ENCODE peak calls at places on chromosomes 16 and 17, in nine cellular contexts. One of them, this sample, is unnamed.

GRCh38 chr16:50323335-50324011 is 45.3 kb downstream of the BRD7 start:
- DNase-seq in left lung: no peak
- DNase-seq in choroid plexus epithelial cell: peak; percentile 73
- DNase-seq in amniotic stem cell: no peak
- DNase-seq in left ventricle myocardium inferior: no peak
- DNase-seq in AG08395: peak; percentile 37
- DNase-seq in WERI-Rb-1: peak; percentile 79
- DNase-seq in activated CD8-positive, alpha-beta T cell treated with anti-CD3 and anti-CD28 coated beads for 36 hours: no peak
- DNase-seq in GM13977: no peak
- DNase-seq in this sample: no peak

GRCh38 chr17:30379303-30380105 is 777 bp downstream of the CPD start:
- DNase-seq in left ventricle myocardium inferior: peak; percentile 20
- DNase-seq in AG08395: no peak
- DNase-seq in WERI-Rb-1: peak; percentile 22
- DNase-seq in activated CD8-positive, alpha-beta T cell treated with anti-CD3 and anti-CD28 coated beads for 36 hours: peak; percentile 55
- DNase-seq in amniotic stem cell: no peak
- DNase-seq in left lung: peak; percentile 43
- DNase-seq in choroid plexus epithelial cell: no peak
- DNase-seq in GM13977: peak; percentile 39
- DNase-seq in this sample: peak; percentile 25

GRCh38 chr16:14505846-14506245 is 124.2 kb downstream of the PARN start:
- DNase-seq in GM13977: no peak
- DNase-seq in choroid plexus epithelial cell: peak; percentile 77
- DNase-seq in left ventricle myocardium inferior: no peak
- DNase-seq in activated CD8-positive, alpha-beta T cell treated with anti-CD3 and anti-CD28 coated beads for 36 hours: no peak
- DNase-seq in AG08395: no peak
- DNase-seq in left lung: no peak
- DNase-seq in WERI-Rb-1: no peak
- DNase-seq in amniotic stem cell: no peak
- DNase-seq in this sample: no peak

GRCh38 chr17:7024402-7024785 is 1.5 kb downstream of the BCL6B start:
- DNase-seq in left ventricle myocardium inferior: no peak
- DNase-seq in WERI-Rb-1: no peak
- DNase-seq in left lung: no peak
- DNase-seq in activated CD8-positive, alpha-beta T cell treated with anti-CD3 and anti-CD28 coated beads for 36 hours: no peak
- DNase-seq in AG08395: no peak
- DNase-seq in choroid plexus epithelial cell: no peak
- DNase-seq in GM13977: no peak
- DNase-seq in amniotic stem cell: no peak
- DNase-seq in this sample: no peak

GRCh38 chr17:58317421-58318064 is 11.1 kb downstream of the TSPOAP1 start:
- DNase-seq in left lung: no peak
- DNase-seq in left ventricle myocardium inferior: no peak
- DNase-seq in WERI-Rb-1: peak; percentile 67
- DNase-seq in activated CD8-positive, alpha-beta T cell treated with anti-CD3 and anti-CD28 coated beads for 36 hours: peak; percentile 89
- DNase-seq in GM13977: peak; percentile 80
- DNase-seq in amniotic stem cell: no peak
- DNase-seq in choroid plexus epithelial cell: peak; percentile 61
- DNase-seq in AG08395: peak; percentile 78
- DNase-seq in this sample: peak; percentile 79

GRCh38 chr16:66904846-66905632 is 13.6 kb downstream of the CDH16 start:
- DNase-seq in left lung: no peak
- DNase-seq in amniotic stem cell: no peak
- DNase-seq in WERI-Rb-1: no peak
- DNase-seq in GM13977: no peak
- DNase-seq in choroid plexus epithelial cell: no peak
- DNase-seq in activated CD8-positive, alpha-beta T cell treated with anti-CD3 and anti-CD28 coated beads for 36 hours: no peak
- DNase-seq in left ventricle myocardium inferior: peak; percentile 58
- DNase-seq in AG08395: no peak
- DNase-seq in this sample: no peak

GRCh38 chr17:80119271-80119791 is 17.9 kb downstream of the GAA start:
- DNase-seq in left ventricle myocardium inferior: no peak
- DNase-seq in left lung: no peak
- DNase-seq in WERI-Rb-1: peak; percentile 38
- DNase-seq in choroid plexus epithelial cell: no peak
- DNase-seq in amniotic stem cell: no peak
- DNase-seq in activated CD8-positive, alpha-beta T cell treated with anti-CD3 and anti-CD28 coated beads for 36 hours: no peak
- DNase-seq in AG08395: no peak
- DNase-seq in GM13977: no peak
- DNase-seq in this sample: no peak

GRCh38 chr16:82824408-82824807 is 197.6 kb downstream of the CDH13 start:
- DNase-seq in GM13977: no peak
- DNase-seq in left ventricle myocardium inferior: no peak
- DNase-seq in left lung: no peak
- DNase-seq in AG08395: no peak
- DNase-seq in choroid plexus epithelial cell: peak; percentile 20
- DNase-seq in activated CD8-positive, alpha-beta T cell treated with anti-CD3 and anti-CD28 coated beads for 36 hours: no peak
- DNase-seq in WERI-Rb-1: no peak
- DNase-seq in amniotic stem cell: no peak
- DNase-seq in this sample: no peak

GRCh38 chr16:81478876-81479496 is 34.4 kb downstream of the CMIP start:
- DNase-seq in AG08395: no peak
- DNase-seq in choroid plexus epithelial cell: peak; percentile 47
- DNase-seq in amniotic stem cell: no peak
- DNase-seq in GM13977: peak; percentile 81
- DNase-seq in left ventricle myocardium inferior: peak; percentile 49
- DNase-seq in WERI-Rb-1: no peak
- DNase-seq in left lung: peak; percentile 85
- DNase-seq in activated CD8-positive, alpha-beta T cell treated with anti-CD3 and anti-CD28 coated beads for 36 hours: peak; percentile 12
- DNase-seq in this sample: peak; percentile 67

GRCh38 chr16:27473101-27473900 is 71.3 kb downstream of the IL21R start:
- DNase-seq in left lung: no peak
- DNase-seq in AG08395: no peak
- DNase-seq in activated CD8-positive, alpha-beta T cell treated with anti-CD3 and anti-CD28 coated beads for 36 hours: no peak
- DNase-seq in GM13977: no peak
- DNase-seq in WERI-Rb-1: no peak
- DNase-seq in left ventricle myocardium inferior: no peak
- DNase-seq in choroid plexus epithelial cell: no peak
- DNase-seq in amniotic stem cell: no peak
- DNase-seq in this sample: no peak

GRCh38 chr17:56176101-56176500 is 22.8 kb downstream of the ANKFN1 start:
- DNase-seq in activated CD8-positive, alpha-beta T cell treated with anti-CD3 and anti-CD28 coated beads for 36 hours: no peak
- DNase-seq in left ventricle myocardium inferior: no peak
- DNase-seq in AG08395: peak; percentile 32
- DNase-seq in left lung: no peak
- DNase-seq in GM13977: no peak
- DNase-seq in amniotic stem cell: no peak
- DNase-seq in choroid plexus epithelial cell: no peak
- DNase-seq in WERI-Rb-1: no peak
- DNase-seq in this sample: no peak

GRCh38 chr16:80803341-80804060 is 897 bp downstream of the CDYL2 start:
- DNase-seq in WERI-Rb-1: no peak
- DNase-seq in activated CD8-positive, alpha-beta T cell treated with anti-CD3 and anti-CD28 coated beads for 36 hours: peak; percentile 59
- DNase-seq in left ventricle myocardium inferior: peak; percentile 29
- DNase-seq in choroid plexus epithelial cell: peak; percentile 24
- DNase-seq in left lung: peak; percentile 35
- DNase-seq in GM13977: peak; percentile 75
- DNase-seq in AG08395: peak; percentile 45
- DNase-seq in amniotic stem cell: no peak
- DNase-seq in this sample: peak; percentile 53

GRCh38 chr17:33241390-33241789 is 51.7 kb downstream of the ASIC2 start:
- DNase-seq in WERI-Rb-1: no peak
- DNase-seq in GM13977: no peak
- DNase-seq in amniotic stem cell: no peak
- DNase-seq in AG08395: peak; percentile 21
- DNase-seq in activated CD8-positive, alpha-beta T cell treated with anti-CD3 and anti-CD28 coated beads for 36 hours: no peak
- DNase-seq in left ventricle myocardium inferior: no peak
- DNase-seq in choroid plexus epithelial cell: no peak
- DNase-seq in left lung: no peak
- DNase-seq in this sample: no peak

GRCh38 chr17:80989586-80989913 is 2.1 kb upstream of the CHMP6 start:
- DNase-seq in GM13977: peak; percentile 28
- DNase-seq in choroid plexus epithelial cell: no peak
- DNase-seq in activated CD8-positive, alpha-beta T cell treated with anti-CD3 and anti-CD28 coated beads for 36 hours: no peak
- DNase-seq in left lung: no peak
- DNase-seq in WERI-Rb-1: no peak
- DNase-seq in AG08395: no peak
- DNase-seq in left ventricle myocardium inferior: no peak
- DNase-seq in amniotic stem cell: no peak
- DNase-seq in this sample: no peak

GRCh38 chr17:37774508-37774907 is 29.6 kb upstream of the HNF1B start:
- DNase-seq in GM13977: peak; percentile 63
- DNase-seq in left ventricle myocardium inferior: no peak
- DNase-seq in AG08395: no peak
- DNase-seq in amniotic stem cell: no peak
- DNase-seq in WERI-Rb-1: no peak
- DNase-seq in left lung: no peak
- DNase-seq in activated CD8-positive, alpha-beta T cell treated with anti-CD3 and anti-CD28 coated beads for 36 hours: peak; percentile 76
- DNase-seq in choroid plexus epithelial cell: no peak
- DNase-seq in this sample: peak; percentile 21

GRCh38 chr16:52549011-52549692 is 2.2 kb upstream of the TOX3 start:
- DNase-seq in choroid plexus epithelial cell: peak; percentile 7
- DNase-seq in WERI-Rb-1: no peak
- DNase-seq in left lung: no peak
- DNase-seq in GM13977: no peak
- DNase-seq in activated CD8-positive, alpha-beta T cell treated with anti-CD3 and anti-CD28 coated beads for 36 hours: no peak
- DNase-seq in left ventricle myocardium inferior: no peak
- DNase-seq in AG08395: no peak
- DNase-seq in amniotic stem cell: no peak
- DNase-seq in this sample: no peak

GRCh38 chr16:17836868-17837602 is 366.3 kb upstream of the XYLT1 start:
- DNase-seq in amniotic stem cell: no peak
- DNase-seq in WERI-Rb-1: peak; percentile 16
- DNase-seq in AG08395: peak; percentile 94
- DNase-seq in GM13977: no peak
- DNase-seq in left lung: no peak
- DNase-seq in choroid plexus epithelial cell: peak; percentile 91
- DNase-seq in activated CD8-positive, alpha-beta T cell treated with anti-CD3 and anti-CD28 coated beads for 36 hours: no peak
- DNase-seq in left ventricle myocardium inferior: no peak
- DNase-seq in this sample: no peak

GRCh38 chr17:29930399-29931010 is 477 bp upstream of the SSH2 start:
- DNase-seq in left lung: no peak
- DNase-seq in left ventricle myocardium inferior: no peak
- DNase-seq in activated CD8-positive, alpha-beta T cell treated with anti-CD3 and anti-CD28 coated beads for 36 hours: no peak
- DNase-seq in choroid plexus epithelial cell: peak; percentile 69
- DNase-seq in AG08395: no peak
- DNase-seq in GM13977: no peak
- DNase-seq in WERI-Rb-1: no peak
- DNase-seq in amniotic stem cell: peak; percentile 51
- DNase-seq in this sample: no peak

GRCh38 chr16:28823291-28823718 is 506 bp downstream of the ATXN2L start:
- DNase-seq in activated CD8-positive, alpha-beta T cell treated with anti-CD3 and anti-CD28 coated beads for 36 hours: no peak
- DNase-seq in WERI-Rb-1: no peak
- DNase-seq in GM13977: no peak
- DNase-seq in left ventricle myocardium inferior: no peak
- DNase-seq in choroid plexus epithelial cell: no peak
- DNase-seq in amniotic stem cell: no peak
- DNase-seq in left lung: no peak
- DNase-seq in AG08395: no peak
- DNase-seq in this sample: no peak

GRCh38 chr17:64073771-64074703 is 53.6 kb upstream of the ICAM2 start:
- DNase-seq in WERI-Rb-1: no peak
- DNase-seq in left ventricle myocardium inferior: no peak
- DNase-seq in amniotic stem cell: no peak
- DNase-seq in activated CD8-positive, alpha-beta T cell treated with anti-CD3 and anti-CD28 coated beads for 36 hours: no peak
- DNase-seq in GM13977: peak; percentile 64
- DNase-seq in left lung: no peak
- DNase-seq in choroid plexus epithelial cell: no peak
- DNase-seq in AG08395: no peak
- DNase-seq in this sample: peak; percentile 16

GRCh38 chr16:73771676-73772075 is 524.9 kb upstream of the PSMD7 start:
- DNase-seq in left lung: no peak
- DNase-seq in choroid plexus epithelial cell: no peak
- DNase-seq in WERI-Rb-1: no peak
- DNase-seq in activated CD8-positive, alpha-beta T cell treated with anti-CD3 and anti-CD28 coated beads for 36 hours: no peak
- DNase-seq in amniotic stem cell: no peak
- DNase-seq in left ventricle myocardium inferior: no peak
- DNase-seq in GM13977: no peak
- DNase-seq in AG08395: no peak
- DNase-seq in this sample: no peak

GRCh38 chr17:59366773-59367656 is 35.6 kb downstream of the YPEL2 start:
- DNase-seq in WERI-Rb-1: peak; percentile 69
- DNase-seq in amniotic stem cell: no peak
- DNase-seq in choroid plexus epithelial cell: peak; percentile 82
- DNase-seq in left ventricle myocardium inferior: no peak
- DNase-seq in left lung: peak; percentile 68
- DNase-seq in GM13977: no peak
- DNase-seq in activated CD8-positive, alpha-beta T cell treated with anti-CD3 and anti-CD28 coated beads for 36 hours: peak; percentile 18
- DNase-seq in AG08395: peak; percentile 66
- DNase-seq in this sample: no peak

GRCh38 chr17:21024024-21024423 is 18.8 kb downstream of the USP22 start:
- DNase-seq in AG08395: no peak
- DNase-seq in GM13977: no peak
- DNase-seq in activated CD8-positive, alpha-beta T cell treated with anti-CD3 and anti-CD28 coated beads for 36 hours: no peak
- DNase-seq in left lung: no peak
- DNase-seq in left ventricle myocardium inferior: no peak
- DNase-seq in WERI-Rb-1: no peak
- DNase-seq in amniotic stem cell: no peak
- DNase-seq in choroid plexus epithelial cell: no peak
- DNase-seq in this sample: no peak

GRCh38 chr16:67240506-67240905 is 6.8 kb downstream of the FHOD1 start:
- DNase-seq in AG08395: no peak
- DNase-seq in activated CD8-positive, alpha-beta T cell treated with anti-CD3 and anti-CD28 coated beads for 36 hours: no peak
- DNase-seq in GM13977: no peak
- DNase-seq in WERI-Rb-1: no peak
- DNase-seq in left ventricle myocardium inferior: no peak
- DNase-seq in amniotic stem cell: no peak
- DNase-seq in choroid plexus epithelial cell: peak; percentile 27
- DNase-seq in left lung: peak; percentile 88
- DNase-seq in this sample: no peak

GRCh38 chr17:60630352-60630751 is 30.4 kb downstream of the PPM1D start:
- DNase-seq in activated CD8-positive, alpha-beta T cell treated with anti-CD3 and anti-CD28 coated beads for 36 hours: no peak
- DNase-seq in left lung: no peak
- DNase-seq in GM13977: no peak
- DNase-seq in left ventricle myocardium inferior: peak; percentile 43
- DNase-seq in amniotic stem cell: no peak
- DNase-seq in AG08395: no peak
- DNase-seq in choroid plexus epithelial cell: peak; percentile 75
- DNase-seq in WERI-Rb-1: no peak
- DNase-seq in this sample: no peak

GRCh38 chr16:3716831-3717234 is 491 bp downstream of the TRAP1 start:
- DNase-seq in GM13977: peak; percentile 48
- DNase-seq in left ventricle myocardium inferior: no peak
- DNase-seq in WERI-Rb-1: peak; percentile 47
- DNase-seq in choroid plexus epithelial cell: peak; percentile 16
- DNase-seq in left lung: no peak
- DNase-seq in AG08395: peak; percentile 26
- DNase-seq in activated CD8-positive, alpha-beta T cell treated with anti-CD3 and anti-CD28 coated beads for 36 hours: peak; percentile 62
- DNase-seq in amniotic stem cell: no peak
- DNase-seq in this sample: no peak

GRCh38 chr17:57892820-57893595 is 43.2 kb upstream of the MRPS23 start:
- DNase-seq in activated CD8-positive, alpha-beta T cell treated with anti-CD3 and anti-CD28 coated beads for 36 hours: no peak
- DNase-seq in amniotic stem cell: peak; percentile 97
- DNase-seq in choroid plexus epithelial cell: peak; percentile 97
- DNase-seq in left lung: peak; percentile 92
- DNase-seq in left ventricle myocardium inferior: peak; percentile 91
- DNase-seq in WERI-Rb-1: peak; percentile 73
- DNase-seq in AG08395: peak; percentile 97
- DNase-seq in GM13977: no peak
- DNase-seq in this sample: no peak

This sample was measured in memory B cell.